ENCODE peak calls at places on chromosomes 16 and 17, in four cellular contexts. One of them, this sample, is unnamed.

GRCh38 chr17:56592487-56593072 is 919 bp upstream of the NOG start:
- DNase-seq in PC-3: peak; percentile 81
- DNase-seq in mammary epithelial cell: peak; percentile 61
- DNase-seq in K562: peak; percentile 86
- DNase-seq in this sample: peak; percentile 77

GRCh38 chr16:2370725-2371124 is 30.2 kb upstream of the ABCA3 start:
- DNase-seq in K562: no peak
- DNase-seq in mammary epithelial cell: peak; percentile 37
- DNase-seq in PC-3: peak; percentile 23
- DNase-seq in this sample: no peak

GRCh38 chr17:28925912-28926365 is 23.1 kb upstream of the DHRS13 start:
- DNase-seq in PC-3: peak; percentile 74
- DNase-seq in mammary epithelial cell: peak; percentile 95
- DNase-seq in K562: no peak
- DNase-seq in this sample: no peak

GRCh38 chr17:32915108-32915700 is 12.7 kb upstream of the TMEM98 start:
- DNase-seq in mammary epithelial cell: no peak
- DNase-seq in PC-3: no peak
- DNase-seq in K562: no peak
- DNase-seq in this sample: no peak

GRCh38 chr17:46917516-46917915 is 5.4 kb upstream of the GOSR2 start:
- DNase-seq in K562: no peak
- DNase-seq in mammary epithelial cell: no peak
- DNase-seq in PC-3: no peak
- DNase-seq in this sample: no peak

GRCh38 chr16:54266363-54266955 is 20.1 kb downstream of the IRX3 start:
- DNase-seq in PC-3: no peak
- DNase-seq in mammary epithelial cell: no peak
- DNase-seq in K562: no peak
- DNase-seq in this sample: no peak

GRCh38 chr16:78353610-78354009 is 254.2 kb downstream of the WWOX start:
- DNase-seq in PC-3: peak; percentile 7
- DNase-seq in mammary epithelial cell: no peak
- DNase-seq in K562: no peak
- DNase-seq in this sample: no peak

GRCh38 chr16:89072216-89073130 is 21.2 kb upstream of the ACSF3 start:
- DNase-seq in mammary epithelial cell: no peak
- DNase-seq in K562: no peak
- DNase-seq in PC-3: no peak
- DNase-seq in this sample: peak; percentile 80

GRCh38 chr16:8819635-8820034 is 22.0 kb downstream of the PMM2 start:
- DNase-seq in mammary epithelial cell: no peak
- DNase-seq in PC-3: no peak
- DNase-seq in K562: no peak
- DNase-seq in this sample: peak; percentile 67

GRCh38 chr17:64226132-64226531 is 36.9 kb downstream of the TEX2 start:
- DNase-seq in mammary epithelial cell: no peak
- DNase-seq in K562: no peak
- DNase-seq in PC-3: no peak
- DNase-seq in this sample: no peak

GRCh38 chr17:16513858-16514257 is 21.9 kb upstream of the LRRC75A start:
- DNase-seq in mammary epithelial cell: no peak
- DNase-seq in PC-3: no peak
- DNase-seq in K562: no peak
- DNase-seq in this sample: no peak

GRCh38 chr16:56360117-56361008 is 65.0 kb downstream of the AMFR start:
- DNase-seq in PC-3: no peak
- DNase-seq in K562: no peak
- DNase-seq in mammary epithelial cell: no peak
- DNase-seq in this sample: no peak

GRCh38 chr17:72826602-72827001 is 265.9 kb downstream of the SLC39A11 start:
- DNase-seq in mammary epithelial cell: peak; percentile 39
- DNase-seq in PC-3: peak; percentile 63
- DNase-seq in K562: peak; percentile 17
- DNase-seq in this sample: no peak

GRCh38 chr16:7378024-7378695 is 45.5 kb downstream of the RBFOX1 start:
- DNase-seq in PC-3: no peak
- DNase-seq in mammary epithelial cell: no peak
- DNase-seq in K562: no peak
- DNase-seq in this sample: no peak

GRCh38 chr17:5770556-5771270 is 186.4 kb upstream of the NLRP1 start:
- DNase-seq in mammary epithelial cell: no peak
- DNase-seq in PC-3: no peak
- DNase-seq in K562: no peak
- DNase-seq in this sample: peak; percentile 22

GRCh38 chr17:37483311-37484039 is 6.2 kb upstream of the DUSP14 start:
- DNase-seq in PC-3: no peak
- DNase-seq in mammary epithelial cell: no peak
- DNase-seq in K562: no peak
- DNase-seq in this sample: peak; percentile 8

GRCh38 chr16:84486551-84487235 is 17.8 kb downstream of the MEAK7 start:
- DNase-seq in mammary epithelial cell: no peak
- DNase-seq in K562: peak; percentile 53
- DNase-seq in PC-3: no peak
- DNase-seq in this sample: no peak

GRCh38 chr17:82380860-82381702 is 9.5 kb downstream of the UTS2R start:
- DNase-seq in PC-3: peak; percentile 27
- DNase-seq in K562: no peak
- DNase-seq in mammary epithelial cell: peak; percentile 26
- DNase-seq in this sample: no peak

GRCh38 chr17:82657926-82658325 is 9.7 kb upstream of the WDR45B start:
- DNase-seq in mammary epithelial cell: no peak
- DNase-seq in K562: no peak
- DNase-seq in PC-3: no peak
- DNase-seq in this sample: no peak

GRCh38 chr17:35265071-35265470 is 22.2 kb downstream of the SLFN5 start:
- DNase-seq in PC-3: no peak
- DNase-seq in K562: no peak
- DNase-seq in mammary epithelial cell: no peak
- DNase-seq in this sample: no peak

GRCh38 chr16:87203060-87203656 is 114.0 kb downstream of the C16orf95 start:
- DNase-seq in mammary epithelial cell: peak; percentile 24
- DNase-seq in K562: peak; percentile 78
- DNase-seq in PC-3: peak; percentile 75
- DNase-seq in this sample: peak; percentile 77

GRCh38 chr16:19415461-19415860 is 2.2 kb upstream of the TMC5 start:
- DNase-seq in mammary epithelial cell: no peak
- DNase-seq in K562: no peak
- DNase-seq in PC-3: peak; percentile 54
- DNase-seq in this sample: no peak

GRCh38 chr16:19406891-19407491 is 10.7 kb upstream of the TMC5 start:
- DNase-seq in mammary epithelial cell: no peak
- DNase-seq in K562: no peak
- DNase-seq in PC-3: no peak
- DNase-seq in this sample: no peak

GRCh38 chr16:19415918-19416317 is 1.8 kb upstream of the TMC5 start:
- DNase-seq in K562: no peak
- DNase-seq in PC-3: no peak
- DNase-seq in mammary epithelial cell: no peak
- DNase-seq in this sample: no peak

GRCh38 chr16:19411298-19411697 is 6.4 kb upstream of the TMC5 start:
- DNase-seq in K562: no peak
- DNase-seq in mammary epithelial cell: no peak
- DNase-seq in PC-3: peak; percentile 24
- DNase-seq in this sample: no peak

DNA sequence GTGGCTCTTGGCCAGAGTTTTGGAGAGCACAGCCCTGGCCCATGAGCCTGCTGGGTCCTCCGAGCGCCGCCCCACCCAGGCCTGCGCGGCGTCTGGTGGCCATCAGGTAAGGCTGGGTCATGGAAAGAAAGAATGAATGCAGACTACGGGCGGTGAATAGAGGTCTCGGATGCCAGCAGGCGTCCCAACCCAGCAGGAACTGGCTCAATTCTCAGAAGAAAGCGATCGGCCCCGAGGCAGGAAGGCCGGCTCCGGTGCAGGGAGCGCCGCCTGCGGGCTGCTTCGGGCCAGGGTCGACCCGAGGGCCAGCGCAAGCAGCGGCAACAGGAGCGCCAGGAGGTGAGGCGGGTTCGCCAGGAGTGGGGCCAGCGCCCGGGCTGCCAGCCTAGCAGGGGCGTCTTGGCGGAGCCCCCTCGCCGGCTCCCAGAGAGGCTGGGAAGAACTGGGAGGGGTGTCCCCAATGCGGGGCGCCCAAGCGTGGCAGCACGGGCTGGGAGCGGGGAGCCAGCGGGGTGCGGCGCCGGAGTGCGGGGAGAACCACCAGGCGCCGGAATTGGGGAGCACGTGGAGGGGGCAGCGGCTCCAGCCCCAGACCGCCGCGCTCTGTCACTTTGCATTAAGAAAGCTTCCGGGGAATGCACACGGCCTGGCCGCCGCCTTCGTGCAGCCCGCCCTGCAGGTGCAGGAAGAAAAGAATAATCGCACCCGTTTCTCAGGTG is 7.1 kb upstream of the TMC5 start:
- DNase-seq in PC-3: peak; percentile 53
- DNase-seq in mammary epithelial cell: no peak
- DNase-seq in K562: no peak
- DNase-seq in this sample: peak; percentile 36
- TF ChIP-seq EZH2 in PC-3: no peak
- TF ChIP-seq EZH2 in mammary epithelial cell: no peak
- TF ChIP-seq EZH2 in K562: no peak
- TF ChIP-seq EZH2 in this sample: no peak

GRCh38 chr16:16045311-16045710 is 95.9 kb downstream of the ABCC1 start:
- DNase-seq in mammary epithelial cell: peak; percentile 73
- DNase-seq in PC-3: peak; percentile 89
- DNase-seq in K562: no peak
- DNase-seq in this sample: no peak

GRCh38 chr16:16048904-16049582 is 99.6 kb downstream of the ABCC1 start:
- DNase-seq in mammary epithelial cell: no peak
- DNase-seq in PC-3: no peak
- DNase-seq in K562: peak; percentile 74
- DNase-seq in this sample: peak; percentile 12

GRCh38 chr16:16047761-16048160 is 98.3 kb downstream of the ABCC1 start:
- DNase-seq in mammary epithelial cell: no peak
- DNase-seq in PC-3: no peak
- DNase-seq in K562: no peak
- DNase-seq in this sample: no peak

GRCh38 chr16:16042076-16042475 is 92.7 kb downstream of the ABCC1 start:
- DNase-seq in K562: no peak
- DNase-seq in PC-3: no peak
- DNase-seq in mammary epithelial cell: no peak
- DNase-seq in this sample: peak; percentile 51

DNA sequence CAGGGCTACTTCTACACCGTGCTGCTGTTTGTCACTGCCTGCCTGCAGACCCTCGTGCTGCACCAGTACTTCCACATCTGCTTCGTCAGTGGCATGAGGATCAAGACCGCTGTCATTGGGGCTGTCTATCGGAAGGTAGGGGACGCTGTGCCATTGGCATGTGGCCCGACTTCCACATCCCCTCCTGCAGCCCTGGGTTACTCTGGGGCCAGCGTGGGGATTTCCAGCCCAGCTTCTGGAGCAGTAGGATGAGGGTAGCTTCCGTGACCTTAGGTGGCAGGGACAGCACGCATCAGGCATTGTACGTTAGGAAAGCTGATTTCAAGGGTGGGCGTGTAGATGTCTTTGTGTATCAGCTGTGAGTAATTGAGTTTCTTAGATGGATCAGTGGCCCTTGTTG is 96.5 kb downstream of the ABCC1 start:
- DNase-seq in K562: no peak
- DNase-seq in PC-3: no peak
- DNase-seq in mammary epithelial cell: no peak
- DNase-seq in this sample: no peak
- TF ChIP-seq CTCF in K562: no peak
- TF ChIP-seq CTCF in PC-3: no peak
- TF ChIP-seq CTCF in mammary epithelial cell: no peak
- TF ChIP-seq CTCF in this sample: peak; percentile 51

DNA sequence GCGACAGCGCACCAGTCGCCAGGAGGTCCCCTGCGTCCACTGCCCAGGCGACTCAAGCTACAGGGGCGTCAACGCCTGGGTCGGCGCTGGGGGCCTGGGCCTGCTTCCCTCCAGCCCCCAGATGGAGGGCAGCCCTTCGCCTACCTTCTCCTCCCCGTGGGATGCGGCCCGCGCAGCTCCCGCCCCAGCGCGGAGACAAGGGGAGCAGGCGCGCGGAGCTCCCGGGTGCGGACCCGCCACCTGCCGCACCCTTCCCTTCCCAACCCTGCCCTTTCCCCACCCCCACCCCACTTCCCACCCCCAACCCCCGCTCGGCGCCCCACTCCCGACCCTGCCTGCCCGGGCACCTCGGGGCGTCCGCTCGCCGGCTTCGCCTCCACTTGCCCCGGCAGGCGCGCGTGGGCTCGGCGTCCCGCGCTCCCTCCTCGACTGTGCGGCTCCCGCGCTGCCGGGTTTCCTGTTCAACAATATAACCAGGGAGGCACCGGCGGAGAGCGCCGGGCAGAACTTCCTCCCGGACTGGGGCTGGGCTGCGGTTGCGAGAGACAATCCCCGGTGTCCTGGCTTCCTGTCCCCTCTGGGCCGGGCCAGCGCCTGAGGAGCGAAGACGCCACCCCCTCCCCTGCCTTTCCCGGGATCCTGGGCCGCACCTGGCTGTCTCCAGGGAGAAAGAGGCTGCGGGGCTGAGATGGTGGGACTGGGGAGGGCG is at the start of gene ARHGAP27:
- DNase-seq in K562: peak; percentile 33
- DNase-seq in PC-3: peak; percentile 82
- DNase-seq in mammary epithelial cell: peak; percentile 39
- DNase-seq in this sample: no peak
- TF ChIP-seq EZH2 in K562: no peak
- TF ChIP-seq EZH2 in PC-3: no peak
- TF ChIP-seq EZH2 in mammary epithelial cell: no peak
- TF ChIP-seq EZH2 in this sample: no peak

GRCh38 chr16:85799497-85800320 is at the start of the genes COX4I1 and EMC8:
- DNase-seq in PC-3: peak; percentile 86
- DNase-seq in K562: peak; percentile 90
- DNase-seq in mammary epithelial cell: peak; percentile 91
- DNase-seq in this sample: peak; percentile 95
- TF ChIP-seq CTCF in PC-3: no peak
- TF ChIP-seq CTCF in K562: no peak
- TF ChIP-seq CTCF in mammary epithelial cell: no peak
- TF ChIP-seq CTCF in this sample: no peak

DNA sequence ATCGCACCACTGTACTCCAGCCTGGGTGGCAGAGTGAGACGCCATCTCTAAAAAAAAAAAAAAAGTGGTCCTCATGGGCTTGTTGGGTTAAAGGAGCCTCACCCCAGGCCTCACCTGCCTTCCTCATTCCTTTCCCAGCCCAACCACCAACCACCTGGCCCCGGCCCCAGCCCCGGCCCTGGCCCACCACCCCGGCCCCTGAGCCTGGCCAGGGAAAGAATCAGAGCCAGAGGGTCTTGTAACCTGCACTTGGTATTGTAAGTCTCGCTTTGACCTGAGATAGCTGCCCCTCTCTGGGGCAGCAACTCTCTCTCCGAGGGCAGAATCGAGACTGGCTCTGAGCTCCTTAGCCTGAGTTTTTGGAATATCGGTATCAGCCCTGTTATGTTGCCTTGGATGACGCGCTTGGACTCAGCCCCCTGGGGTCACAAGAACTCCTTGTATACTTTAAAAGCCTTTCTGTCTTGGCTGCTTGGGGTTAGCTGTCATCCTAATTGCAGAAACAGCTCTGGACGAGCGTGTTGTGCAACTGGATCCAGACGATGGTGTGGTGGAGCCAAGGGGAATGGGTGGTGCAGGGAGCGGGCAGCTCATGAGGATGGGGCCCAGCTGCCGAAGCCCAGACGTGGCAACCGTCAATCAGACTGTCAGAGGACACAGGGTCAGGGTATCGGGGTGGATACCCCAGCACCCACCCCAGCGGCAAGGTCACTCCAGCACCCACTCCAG is 14.6 kb downstream of the SMTNL2 start:
- DNase-seq in K562: no peak
- DNase-seq in mammary epithelial cell: no peak
- DNase-seq in PC-3: no peak
- DNase-seq in this sample: no peak
- TF ChIP-seq EZH2 in K562: no peak
- TF ChIP-seq EZH2 in mammary epithelial cell: no peak
- TF ChIP-seq EZH2 in PC-3: no peak
- TF ChIP-seq EZH2 in this sample: no peak

GRCh38 chr17:75398279-75398678 is 7.2 kb downstream of the GRB2 start:
- DNase-seq in PC-3: no peak
- DNase-seq in mammary epithelial cell: no peak
- DNase-seq in K562: no peak
- DNase-seq in this sample: no peak
- TF ChIP-seq CTCF in PC-3: no peak
- TF ChIP-seq CTCF in mammary epithelial cell: no peak
- TF ChIP-seq CTCF in K562: no peak
- TF ChIP-seq CTCF in this sample: no peak

This sample was measured in A673.